ENCODE peak calls at places on chromosomes 13 and 19, in six cellular contexts. X, E, O, M, J and T are unnamed samples.

GRCh38 chr19:49560358-49560900 is 19.9 kb downstream of the NOSIP start:
- DNase-seq in E (no peak), X (no peak), J (no peak), O (no peak), M (no peak), T (no peak)

GRCh38 chr13:104571161-104571889 is 1505.1 kb upstream of the SLC10A2 start:
- DNase-seq in M (peak), J (peak), X (peak), O (peak), E (peak), T (peak)

GRCh38 chr13:41352935-41353801 is 42.1 kb downstream of the NAA16 start:
- DNase-seq in X (peak), M (peak), E (peak), O (no peak), J (peak), T (peak)

GRCh38 chr19:10517361-10517759 is at the start of gene S1PR5:
- DNase-seq in E (peak), O (no peak), M (no peak), J (peak), X (no peak), T (no peak)

GRCh38 chr13:77509221-77509620 is 26.3 kb upstream of the SCEL start:
- DNase-seq in O (no peak), M (no peak), X (peak), E (no peak), J (no peak), T (peak)

GRCh38 chr13:107266657-107267056 is 698.7 kb upstream of the ARGLU1 start:
- DNase-seq in E (no peak), J (no peak), O (no peak), M (no peak), X (no peak), T (no peak)

GRCh38 chr13:106799731-106800335 is 231.9 kb upstream of the ARGLU1 start:
- DNase-seq in J (no peak), O (no peak), X (no peak), M (no peak), E (no peak), T (no peak)

GRCh38 chr19:1449467-1450442 is at the start of gene APC2:
- DNase-seq in O (no peak), M (no peak), X (no peak), J (peak), E (peak), T (no peak)

GRCh38 chr19:31499826-31500539 is 150.7 kb upstream of the TSHZ3 start:
- DNase-seq in M (no peak), E (no peak), J (no peak), X (no peak), O (peak), T (no peak)

GRCh38 chr13:27839809-27840467 is 47.7 kb downstream of the GSX1 start:
- DNase-seq in M (no peak), J (no peak), X (no peak), E (no peak), O (no peak), T (no peak)

GRCh38 chr13:19838726-19839342 is 24.6 kb downstream of the ZMYM5 start:
- DNase-seq in M (no peak), E (no peak), X (no peak), O (no peak), J (no peak), T (no peak)

GRCh38 chr13:52048516-52048915 is 24.0 kb downstream of the UTP14C start:
- DNase-seq in O (no peak), J (no peak), X (no peak), E (no peak), M (no peak), T (no peak)

GRCh38 chr19:2824129-2824528 is 4.5 kb downstream of the ZNF554 start:
- DNase-seq in X (no peak), M (no peak), J (no peak), E (no peak), O (no peak), T (no peak)
- TF ChIP-seq CTCF in X (no peak), M (no peak), J (no peak), E (no peak), O (no peak), T (no peak)

DNA sequence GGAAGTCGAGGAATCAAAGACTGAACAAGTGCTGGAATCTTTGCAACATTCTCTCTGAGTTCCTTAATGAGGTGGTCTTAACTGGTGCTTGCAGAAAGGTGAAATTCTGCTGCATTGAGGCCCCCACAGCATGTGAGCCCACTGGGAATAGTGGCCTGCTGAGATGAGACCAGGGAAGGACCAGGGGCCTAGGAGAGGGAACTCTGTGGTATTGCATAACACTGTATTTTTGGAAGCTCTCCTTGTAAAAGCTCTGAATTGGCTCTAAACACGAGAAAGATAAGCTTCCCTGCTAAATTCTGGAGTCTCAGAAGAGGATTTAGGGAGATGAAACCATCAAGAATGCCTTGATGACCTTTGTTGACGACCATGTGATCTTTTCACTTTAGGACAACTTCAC is 100.4 kb upstream of the TSC22D1 start:
- DNase-seq in X (no peak), O (no peak), J (no peak), M (no peak), E (no peak), T (no peak)
- H3K4me3 ChIP-seq in X (no peak), O (no peak), J (no peak), M (no peak), E (no peak), T (no peak)

DNA sequence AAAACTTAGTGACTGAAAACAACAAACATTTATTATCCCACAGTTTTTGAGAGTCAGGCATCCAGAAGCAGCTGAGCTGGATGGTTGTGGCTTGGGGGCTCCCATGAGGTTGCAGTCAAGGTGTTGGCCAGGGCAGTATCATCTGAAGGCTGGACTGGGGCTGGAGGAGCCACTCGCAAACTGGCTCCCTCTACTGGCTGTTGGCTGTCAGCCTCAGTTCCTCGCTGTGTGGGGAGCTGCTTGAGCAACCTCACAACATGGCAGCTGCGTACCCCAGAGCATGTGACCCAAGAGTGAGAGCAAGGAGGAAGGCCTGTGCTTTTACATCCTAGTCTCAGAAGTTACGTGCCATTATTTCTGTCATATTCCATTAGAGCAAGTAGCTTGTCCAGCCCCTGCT is 9.7 kb downstream of the YJU2 start:
- DNase-seq in E (peak), X (no peak), J (no peak), M (peak), O (no peak), T (no peak)
- TF ChIP-seq CTCF in E (peak), X (peak), J (peak), M (peak), O (no peak), T (peak)

DNA sequence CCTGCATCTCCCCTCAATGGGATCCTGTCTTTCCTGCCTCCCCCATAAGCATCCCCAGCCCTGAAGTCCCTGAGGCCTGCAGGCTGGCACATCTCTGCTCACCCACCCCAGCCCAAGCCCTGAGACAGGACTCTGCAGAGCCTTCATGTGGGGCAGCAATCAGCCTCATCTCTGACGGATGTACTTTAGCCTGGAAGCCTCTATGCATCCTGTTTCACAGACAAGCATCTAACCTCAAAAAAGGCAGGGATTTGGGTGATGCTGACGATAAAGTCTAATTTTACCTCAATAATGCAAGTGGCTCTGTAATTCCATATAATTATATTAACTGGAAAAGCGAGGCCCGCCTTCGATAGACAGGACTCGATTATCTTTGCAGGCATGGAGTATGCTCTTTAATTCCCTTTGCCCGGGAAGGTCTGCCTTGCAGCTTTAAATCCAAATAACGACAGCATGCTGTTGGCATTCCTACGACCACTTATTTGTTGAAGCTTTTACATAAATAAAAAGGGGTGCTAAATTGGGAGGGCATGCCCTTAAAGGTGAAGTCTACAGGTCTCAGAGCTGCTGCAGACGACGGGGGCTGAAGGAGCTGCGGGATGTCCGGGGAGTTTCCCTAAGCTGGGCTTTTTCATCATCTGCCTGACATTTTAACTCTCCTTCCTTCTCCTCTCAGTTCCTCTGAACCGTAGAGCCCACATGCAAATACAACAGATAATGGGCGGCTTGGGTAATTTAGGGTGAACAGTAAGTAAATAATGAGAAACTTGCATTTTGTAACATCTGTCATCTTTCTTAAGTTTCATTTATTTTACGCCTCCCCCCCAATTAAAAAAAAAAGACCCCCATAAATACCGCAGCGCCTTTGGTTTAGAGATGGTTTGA is 211.5 kb downstream of the URI1 start:
- DNase-seq in M (no peak), J (no peak), O (no peak), X (no peak), E (no peak), T (no peak)
- H3K4me3 ChIP-seq in M (no peak), J (no peak), O (no peak), X (no peak), E (no peak), T (no peak)

GRCh38 chr19:39823693-39824092 is 10.3 kb downstream of the DYRK1B start:
- DNase-seq in M (no peak), X (no peak), J (no peak), O (no peak), E (no peak), T (no peak)

GRCh38 chr19:39817888-39818561 is 15.9 kb downstream of the DYRK1B start:
- DNase-seq in E (no peak), J (no peak), O (peak), X (no peak), M (no peak), T (no peak)

GRCh38 chr19:39819786-39820185 is 14.2 kb downstream of the DYRK1B start:
- DNase-seq in X (no peak), O (no peak), J (no peak), M (no peak), E (no peak), T (no peak)

GRCh38 chr19:39818626-39819097 is 15.3 kb downstream of the DYRK1B start:
- DNase-seq in M (no peak), E (no peak), J (no peak), X (no peak), O (peak), T (no peak)

GRCh38 chr19:39820696-39821095 is 13.3 kb downstream of the DYRK1B start:
- DNase-seq in O (peak), M (no peak), X (no peak), E (no peak), J (no peak), T (no peak)
- TF ChIP-seq CTCF in O (no peak), M (no peak), X (no peak), E (no peak), J (no peak), T (no peak)

DNA sequence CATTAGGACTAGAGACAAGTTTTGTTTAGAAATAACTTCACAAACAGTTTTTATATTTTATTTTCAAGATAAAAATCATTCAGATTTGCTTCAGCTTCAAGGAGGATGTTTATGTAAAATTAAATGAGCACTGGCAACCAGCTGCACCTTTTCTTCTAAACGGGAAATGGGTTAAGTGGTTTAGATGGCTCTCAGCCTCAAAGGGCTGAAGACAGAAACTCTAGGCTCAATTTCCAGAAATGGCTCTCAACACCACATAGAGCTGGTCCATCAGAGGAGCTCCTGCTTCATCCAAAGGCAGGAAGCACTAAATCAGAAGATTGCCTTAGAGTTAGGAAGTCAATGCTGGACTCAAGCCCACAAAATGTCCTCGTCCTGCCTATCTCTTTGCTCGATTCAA is 74.7 kb downstream of the ZNF429 start:
- DNase-seq in J (no peak), O (no peak), E (no peak), X (no peak), M (no peak), T (no peak)
- H3K4me3 ChIP-seq in J (no peak), O (no peak), E (no peak), X (no peak), M (no peak), T (no peak)